ENCODE peak calls at places on chromosomes 1 and 21, in four cellular contexts. I is colonic mucosa, U is astrocyte of the spinal cord, S is kidney epithelial cell. N is an unnamed sample.
A peak's percentile ranks its signal among the peaks of the same experiment; 100 is the strongest.

GRCh38 chr1:203327684-203328457 is 22.6 kb downstream of the BTG2 start:
- DNase-seq in I (no peak), U (peak; percentile 49), S (no peak), N (peak; percentile 53)

GRCh38 chr21:41316641-41317392 is at the start of gene FAM3B:
- DNase-seq in I (no peak), U (no peak), S (no peak), N (no peak)

GRCh38 chr1:164767257-164768044 is 208.5 kb downstream of the PBX1 start:
- DNase-seq in I (no peak), U (peak; percentile 96), S (peak; percentile 76), N (peak; percentile 98)

GRCh38 chr1:198775606-198776005 is 136.8 kb downstream of the PTPRC start:
- DNase-seq in I (no peak), U (peak; percentile 92), S (no peak), N (peak; percentile 42)

GRCh38 chr21:37032877-37033471 is 26.5 kb downstream of the RIPPLY3 start:
- DNase-seq in I (no peak), U (peak; percentile 61), S (peak; percentile 28), N (peak; percentile 53)

GRCh38 chr1:19606817-19607706 is 37.0 kb upstream of the NBL1 start:
- DNase-seq in I (no peak), U (peak; percentile 49), S (no peak), N (no peak)

GRCh38 chr1:228146761-228147693 is 2.7 kb upstream of the GJC2 start:
- DNase-seq in I (no peak), U (no peak), S (no peak), N (no peak)

GRCh38 chr21:43967981-43968380 is 44.1 kb upstream of the TRAPPC10 start:
- DNase-seq in I (no peak), U (no peak), S (no peak), N (no peak)

GRCh38 chr1:13922440-13922839 is 222.5 kb downstream of the PRDM2 start:
- DNase-seq in I (no peak), U (no peak), S (no peak), N (no peak)

GRCh38 chr21:31732538-31732864 is 583 bp upstream of the SCAF4 start:
- DNase-seq in I (no peak), U (peak; percentile 67), S (peak; percentile 38), N (no peak)

GRCh38 chr1:109873278-109874175 is 37.1 kb upstream of the CSF1 start:
- DNase-seq in I (no peak), U (peak; percentile 61), S (no peak), N (peak; percentile 79)

GRCh38 chr1:47004004-47004403 is 19.5 kb upstream of the CYP4X1 start:
- DNase-seq in I (no peak), U (no peak), S (no peak), N (no peak)

GRCh38 chr1:156627313-156627880 is 8.2 kb downstream of the HAPLN2 start:
- DNase-seq in I (peak; percentile 41), U (peak; percentile 36), S (no peak), N (peak; percentile 68)

GRCh38 chr1:1355376-1355775 is 3.0 kb downstream of the MXRA8 start:
- DNase-seq in I (no peak), U (no peak), S (no peak), N (no peak)

GRCh38 chr1:18647681-18648214 is 17.1 kb downstream of the PAX7 start:
- DNase-seq in I (no peak), U (no peak), S (no peak), N (no peak)

GRCh38 chr1:57470028-57470427 is 46.2 kb upstream of the DAB1 start:
- DNase-seq in I (no peak), U (peak; percentile 33), S (no peak), N (peak; percentile 41)

GRCh38 chr1:36175137-36176095 is 19.5 kb downstream of the MAP7D1 start:
- DNase-seq in I (no peak), U (peak; percentile 67), S (no peak), N (peak; percentile 73)

DNA sequence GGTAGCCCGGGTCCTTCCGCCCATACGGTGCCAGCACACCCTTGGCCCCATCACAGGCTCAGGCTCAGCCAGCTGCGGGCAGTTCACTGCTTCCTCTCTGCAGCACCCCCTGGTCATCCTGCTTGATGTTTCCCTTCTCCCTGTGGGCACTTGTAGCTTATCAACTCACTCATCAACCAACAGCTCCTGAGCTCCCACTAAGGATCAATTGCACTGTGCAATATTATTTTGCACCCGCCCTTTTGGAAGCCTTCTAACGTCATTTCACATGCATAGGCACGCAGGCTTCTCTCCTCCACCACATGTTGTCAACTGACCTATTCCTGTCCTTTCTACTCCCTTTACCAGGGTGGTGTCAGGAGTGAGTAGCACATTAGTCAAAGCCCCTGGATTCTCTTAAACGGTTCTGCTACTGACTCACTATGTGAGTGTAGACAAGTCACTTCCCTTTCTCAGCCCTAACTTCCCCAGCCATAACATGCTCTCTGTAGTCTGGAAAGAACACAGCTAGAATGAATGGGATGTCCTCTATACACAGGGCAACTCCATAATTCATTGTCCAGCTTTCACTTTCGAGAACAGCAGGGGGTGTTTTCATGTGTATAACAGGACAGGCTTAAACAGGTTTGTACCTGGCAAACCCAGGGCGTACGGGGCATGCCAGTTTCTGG is 47.1 kb upstream of the IRF2BP2 start:
- DNase-seq in I (peak; percentile 64), U (peak; percentile 93), S (peak; percentile 90), N (peak; percentile 88)
- H3K4me3 ChIP-seq in I (no peak overlapping the region), U (no peak overlapping the region), S (no peak overlapping the region), N (no peak overlapping the region)

DNA sequence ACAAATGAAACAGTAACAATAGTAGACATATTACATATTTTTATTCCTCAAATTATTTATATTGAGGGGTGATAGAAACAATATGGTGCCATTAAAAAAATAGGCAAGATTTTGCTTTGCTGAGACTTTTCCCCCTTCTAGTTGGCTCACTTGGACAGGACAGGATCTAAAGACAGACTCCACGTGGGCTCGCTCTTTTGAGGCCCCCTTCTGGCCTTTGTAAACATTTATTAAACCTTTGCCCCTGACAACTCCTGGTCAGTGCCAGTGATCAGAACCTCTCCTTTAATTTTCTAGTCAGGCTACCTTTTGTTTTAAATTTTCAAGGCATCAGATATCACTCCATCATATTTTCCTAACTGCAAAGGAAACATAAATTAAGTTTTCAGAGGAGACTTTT is 49.7 kb upstream of the IFI44L start:
- DNase-seq in I (no peak), U (no peak), S (no peak), N (no peak)
- TF ChIP-seq CTCF in I (no peak), U (no peak), S (no peak), N (peak; percentile 7)

GRCh38 chr1:205961970-205962820 is 18.9 kb upstream of the SLC26A9 start:
- DNase-seq in I (no peak), U (no peak), S (peak; percentile 50), N (peak; percentile 68)
- H3K4me3 ChIP-seq in I (no peak overlapping the region), U (no peak overlapping the region), S (no peak overlapping the region), N (no peak overlapping the region)

DNA sequence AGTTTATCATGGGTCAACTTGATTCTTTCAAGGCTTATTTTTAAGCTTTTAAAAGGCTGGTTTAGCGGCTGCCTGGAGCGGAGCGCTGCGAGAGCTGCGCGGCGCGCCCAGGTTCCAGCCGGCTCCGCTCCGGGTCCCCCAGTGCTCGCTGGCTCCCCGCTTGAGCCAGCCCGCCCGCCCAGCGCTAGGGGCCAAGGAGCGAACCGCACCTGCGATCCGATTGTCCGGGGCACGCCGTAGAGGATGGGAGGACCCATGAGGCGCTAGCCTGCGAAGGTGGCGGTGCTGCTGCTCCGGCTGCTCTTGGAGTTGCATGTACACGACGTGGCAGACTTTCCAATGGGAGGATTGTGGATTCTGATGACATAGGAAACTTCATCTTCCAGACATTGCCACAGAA is 9.9 kb upstream of the CFHR4 start:
- DNase-seq in I (no peak), U (peak; percentile 30), S (no peak), N (peak; percentile 17)
- TF ChIP-seq CTCF in I (no peak), U (no peak), S (no peak), N (no peak)